ENCODE peak calls at places on chromosomes 13 and 19, in four cellular contexts. One of them, this sample, is unnamed.

GRCh38 chr19:9295411-9295849 is 14.2 kb downstream of the ZNF699 start:
- DNase-seq in esophagus squamous epithelium: no peak
- DNase-seq in natural killer cell: no peak
- DNase-seq in fibroblast of the aortic adventitia: no peak
- DNase-seq in this sample: no peak

GRCh38 chr19:45294291-45295029 is 28.2 kb downstream of the CKM start:
- DNase-seq in esophagus squamous epithelium: no peak
- DNase-seq in natural killer cell: no peak
- DNase-seq in fibroblast of the aortic adventitia: peak
- DNase-seq in this sample: peak

GRCh38 chr13:28679628-28680027 is 20.7 kb downstream of the POMP start:
- DNase-seq in fibroblast of the aortic adventitia: peak
- DNase-seq in natural killer cell: no peak
- DNase-seq in esophagus squamous epithelium: no peak
- DNase-seq in this sample: no peak

GRCh38 chr13:90272356-90272755 is 1075.1 kb upstream of the MIR17HG start:
- DNase-seq in esophagus squamous epithelium: no peak
- DNase-seq in fibroblast of the aortic adventitia: peak
- DNase-seq in natural killer cell: no peak
- DNase-seq in this sample: no peak

GRCh38 chr19:51800849-51801244 is 5.9 kb downstream of the FPR3 start:
- DNase-seq in esophagus squamous epithelium: no peak
- DNase-seq in natural killer cell: no peak
- DNase-seq in fibroblast of the aortic adventitia: no peak
- DNase-seq in this sample: no peak

GRCh38 chr19:11142528-11143171 is 12.9 kb downstream of the SPC24 start:
- DNase-seq in fibroblast of the aortic adventitia: peak
- DNase-seq in esophagus squamous epithelium: no peak
- DNase-seq in natural killer cell: no peak
- DNase-seq in this sample: peak

GRCh38 chr19:33174186-33174585 is 19.9 kb upstream of the LRP3 start:
- DNase-seq in natural killer cell: no peak
- DNase-seq in esophagus squamous epithelium: no peak
- DNase-seq in fibroblast of the aortic adventitia: no peak
- DNase-seq in this sample: no peak

GRCh38 chr19:35757231-35757748 is 461 bp upstream of the HSPB6 start:
- DNase-seq in natural killer cell: no peak
- DNase-seq in esophagus squamous epithelium: no peak
- DNase-seq in fibroblast of the aortic adventitia: peak
- DNase-seq in this sample: no peak

GRCh38 chr13:99376924-99377323 is 69.7 kb upstream of the GPR183 start:
- DNase-seq in esophagus squamous epithelium: no peak
- DNase-seq in fibroblast of the aortic adventitia: no peak
- DNase-seq in natural killer cell: no peak
- DNase-seq in this sample: no peak

GRCh38 chr19:19587776-19588175 is 30.7 kb downstream of the PBX4 start:
- DNase-seq in fibroblast of the aortic adventitia: no peak
- DNase-seq in natural killer cell: no peak
- DNase-seq in esophagus squamous epithelium: no peak
- DNase-seq in this sample: no peak

GRCh38 chr13:44068169-44068568 is 188.5 kb downstream of the LACC1 start:
- DNase-seq in esophagus squamous epithelium: no peak
- DNase-seq in natural killer cell: no peak
- DNase-seq in fibroblast of the aortic adventitia: peak
- DNase-seq in this sample: no peak

GRCh38 chr13:21015284-21015683 is 46.1 kb downstream of the LATS2 start:
- DNase-seq in natural killer cell: no peak
- DNase-seq in fibroblast of the aortic adventitia: peak
- DNase-seq in esophagus squamous epithelium: no peak
- DNase-seq in this sample: no peak

GRCh38 chr13:85386424-85386823 is 412.8 kb downstream of the SLITRK6 start:
- DNase-seq in natural killer cell: no peak
- DNase-seq in esophagus squamous epithelium: no peak
- DNase-seq in fibroblast of the aortic adventitia: no peak
- DNase-seq in this sample: no peak

GRCh38 chr13:44726214-44726613 is 150.1 kb upstream of the TSC22D1 start:
- DNase-seq in natural killer cell: no peak
- DNase-seq in esophagus squamous epithelium: no peak
- DNase-seq in fibroblast of the aortic adventitia: peak
- DNase-seq in this sample: no peak

GRCh38 chr13:109844396-109844795 is 58.0 kb upstream of the IRS2 start:
- DNase-seq in natural killer cell: no peak
- DNase-seq in fibroblast of the aortic adventitia: peak
- DNase-seq in esophagus squamous epithelium: no peak
- DNase-seq in this sample: no peak

GRCh38 chr13:109840893-109841287 is 54.5 kb upstream of the IRS2 start:
- DNase-seq in fibroblast of the aortic adventitia: no peak
- DNase-seq in natural killer cell: no peak
- DNase-seq in esophagus squamous epithelium: no peak
- DNase-seq in this sample: no peak

GRCh38 chr13:109843695-109844094 is 57.3 kb upstream of the IRS2 start:
- DNase-seq in natural killer cell: no peak
- DNase-seq in fibroblast of the aortic adventitia: no peak
- DNase-seq in esophagus squamous epithelium: no peak
- DNase-seq in this sample: no peak

GRCh38 chr13:109842521-109842920 is 56.1 kb upstream of the IRS2 start:
- DNase-seq in esophagus squamous epithelium: no peak
- DNase-seq in fibroblast of the aortic adventitia: no peak
- DNase-seq in natural killer cell: no peak
- DNase-seq in this sample: no peak

GRCh38 chr13:109846185-109846584 is 59.8 kb upstream of the IRS2 start:
- DNase-seq in natural killer cell: no peak
- DNase-seq in esophagus squamous epithelium: no peak
- DNase-seq in fibroblast of the aortic adventitia: no peak
- DNase-seq in this sample: no peak
- TF ChIP-seq CTCF in natural killer cell: no peak
- TF ChIP-seq CTCF in esophagus squamous epithelium: no peak
- TF ChIP-seq CTCF in fibroblast of the aortic adventitia: no peak
- TF ChIP-seq CTCF in this sample: no peak

GRCh38 chr13:30110301-30111070 is 196.9 kb downstream of the KATNAL1 start:
- DNase-seq in natural killer cell: no peak
- DNase-seq in esophagus squamous epithelium: no peak
- DNase-seq in fibroblast of the aortic adventitia: peak
- DNase-seq in this sample: no peak

GRCh38 chr13:30112602-30113435 is 194.5 kb downstream of the KATNAL1 start:
- DNase-seq in fibroblast of the aortic adventitia: peak
- DNase-seq in esophagus squamous epithelium: no peak
- DNase-seq in natural killer cell: peak
- DNase-seq in this sample: peak

GRCh38 chr13:30113531-30113930 is 193.8 kb downstream of the KATNAL1 start:
- DNase-seq in fibroblast of the aortic adventitia: peak
- DNase-seq in esophagus squamous epithelium: no peak
- DNase-seq in natural killer cell: no peak
- DNase-seq in this sample: no peak

GRCh38 chr13:30109471-30110135 is 197.7 kb downstream of the KATNAL1 start:
- DNase-seq in natural killer cell: no peak
- DNase-seq in esophagus squamous epithelium: no peak
- DNase-seq in fibroblast of the aortic adventitia: no peak
- DNase-seq in this sample: no peak

GRCh38 chr13:30111810-30112209 is 195.5 kb downstream of the KATNAL1 start:
- DNase-seq in natural killer cell: no peak
- DNase-seq in esophagus squamous epithelium: no peak
- DNase-seq in fibroblast of the aortic adventitia: no peak
- DNase-seq in this sample: no peak
- TF ChIP-seq CTCF in natural killer cell: no peak
- TF ChIP-seq CTCF in esophagus squamous epithelium: peak
- TF ChIP-seq CTCF in fibroblast of the aortic adventitia: peak
- TF ChIP-seq CTCF in this sample: no peak

GRCh38 chr19:49938662-49939061 is 9.4 kb upstream of the NUP62 start:
- DNase-seq in esophagus squamous epithelium: no peak
- DNase-seq in natural killer cell: no peak
- DNase-seq in fibroblast of the aortic adventitia: no peak
- DNase-seq in this sample: no peak

GRCh38 chr19:49936549-49936948 is 7.2 kb upstream of the NUP62 start:
- DNase-seq in fibroblast of the aortic adventitia: peak
- DNase-seq in esophagus squamous epithelium: no peak
- DNase-seq in natural killer cell: no peak
- DNase-seq in this sample: no peak

GRCh38 chr19:49940482-49940791 is 11.1 kb upstream of the NUP62 start:
- DNase-seq in natural killer cell: no peak
- DNase-seq in fibroblast of the aortic adventitia: no peak
- DNase-seq in esophagus squamous epithelium: no peak
- DNase-seq in this sample: no peak

GRCh38 chr19:49939721-49940481 is 10.6 kb upstream of the NUP62 start:
- DNase-seq in natural killer cell: no peak
- DNase-seq in fibroblast of the aortic adventitia: no peak
- DNase-seq in esophagus squamous epithelium: no peak
- DNase-seq in this sample: no peak
- TF ChIP-seq CTCF in natural killer cell: no peak
- TF ChIP-seq CTCF in fibroblast of the aortic adventitia: no peak
- TF ChIP-seq CTCF in esophagus squamous epithelium: no peak
- TF ChIP-seq CTCF in this sample: no peak

GRCh38 chr13:78254113-78254512 is 335.5 kb upstream of the EDNRB start:
- DNase-seq in fibroblast of the aortic adventitia: no peak
- DNase-seq in esophagus squamous epithelium: no peak
- DNase-seq in natural killer cell: no peak
- DNase-seq in this sample: no peak
- TF ChIP-seq CTCF in fibroblast of the aortic adventitia: no peak
- TF ChIP-seq CTCF in esophagus squamous epithelium: no peak
- TF ChIP-seq CTCF in natural killer cell: no peak
- TF ChIP-seq CTCF in this sample: no peak

DNA sequence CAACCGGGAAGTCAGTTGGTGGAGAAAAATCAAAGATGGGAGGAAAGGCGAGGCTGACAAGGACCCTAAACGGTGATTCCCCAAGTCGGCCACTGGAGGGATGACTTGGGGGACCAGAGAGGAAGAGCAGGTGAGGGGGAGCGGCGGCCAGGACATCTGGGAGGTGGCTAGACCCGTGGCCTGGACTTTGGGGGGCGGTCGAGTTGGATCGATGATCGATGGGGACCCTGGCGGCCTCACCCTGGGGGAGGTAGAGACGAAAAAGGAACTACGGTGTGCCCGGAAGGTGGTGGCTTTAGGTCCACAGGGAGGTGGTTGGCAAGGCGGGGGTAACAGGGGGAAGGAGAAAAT is 7.6 kb upstream of the CIRBP start:
- DNase-seq in natural killer cell: no peak
- DNase-seq in esophagus squamous epithelium: no peak
- DNase-seq in fibroblast of the aortic adventitia: no peak
- DNase-seq in this sample: no peak
- TF ChIP-seq CTCF in natural killer cell: no peak
- TF ChIP-seq CTCF in esophagus squamous epithelium: no peak
- TF ChIP-seq CTCF in fibroblast of the aortic adventitia: peak
- TF ChIP-seq CTCF in this sample: no peak

GRCh38 chr13:96696501-96696900 is 297.8 kb downstream of the OXGR1 start:
- DNase-seq in esophagus squamous epithelium: no peak
- DNase-seq in natural killer cell: no peak
- DNase-seq in fibroblast of the aortic adventitia: no peak
- DNase-seq in this sample: no peak

DNA sequence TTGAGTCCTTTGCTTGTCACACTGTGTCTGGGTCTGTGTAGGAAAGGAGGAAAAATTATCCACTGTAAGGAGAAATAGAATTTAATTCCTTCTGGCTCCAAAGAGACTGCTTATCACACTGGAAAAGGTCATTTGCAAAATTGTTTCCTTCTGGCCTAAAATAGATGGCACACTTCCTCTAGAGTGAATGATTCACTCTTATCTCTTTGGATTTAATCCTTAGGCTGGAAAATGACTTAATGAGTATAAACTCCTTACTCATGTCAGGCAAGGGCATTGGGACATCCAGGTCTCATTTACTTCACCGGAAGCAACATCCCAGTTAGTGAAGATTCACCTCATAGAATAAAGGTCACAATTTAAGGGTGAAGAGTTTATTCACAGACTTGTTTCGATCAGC is 293.6 kb downstream of the OXGR1 start:
- DNase-seq in fibroblast of the aortic adventitia: peak
- DNase-seq in natural killer cell: no peak
- DNase-seq in esophagus squamous epithelium: no peak
- DNase-seq in this sample: no peak
- TF ChIP-seq CTCF in fibroblast of the aortic adventitia: no peak
- TF ChIP-seq CTCF in natural killer cell: no peak
- TF ChIP-seq CTCF in esophagus squamous epithelium: no peak
- TF ChIP-seq CTCF in this sample: no peak

DNA sequence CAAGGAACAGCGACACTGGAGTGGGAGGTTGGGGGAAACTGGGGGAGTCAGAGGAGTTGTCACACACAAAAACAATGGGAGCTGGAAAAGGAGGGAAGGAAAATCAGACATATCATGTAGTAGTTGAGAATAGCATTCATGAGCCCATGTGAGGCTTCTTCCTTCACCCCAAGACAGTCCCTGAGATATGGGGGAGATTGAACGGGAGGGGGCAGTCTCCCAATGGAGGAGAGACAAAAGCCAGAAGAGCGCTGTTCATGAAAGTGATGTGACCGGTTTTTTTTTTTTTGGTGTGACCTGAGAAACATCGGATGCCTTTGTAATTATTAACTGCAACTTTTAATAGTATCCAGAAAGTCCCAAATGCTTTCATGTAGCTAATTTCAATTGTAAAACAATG is 631.8 kb upstream of the KLF12 start:
- DNase-seq in fibroblast of the aortic adventitia: no peak
- DNase-seq in esophagus squamous epithelium: no peak
- DNase-seq in natural killer cell: no peak
- DNase-seq in this sample: no peak
- TF ChIP-seq CTCF in fibroblast of the aortic adventitia: no peak
- TF ChIP-seq CTCF in esophagus squamous epithelium: no peak
- TF ChIP-seq CTCF in natural killer cell: no peak
- TF ChIP-seq CTCF in this sample: no peak